ENCODE peak calls at places on chromosomes 12 and 14, in five cellular contexts. Z, U, C, I and T are unnamed samples. For H3K4me1, the result is how much of the 10 kb centered on the place peaks cover.

GRCh38 chr12:104951759-104952509 is 6.2 kb downstream of the SLC41A2 start:
- DNase-seq in I (no peak), C (no peak), U (no peak), Z (no peak), T (no peak)

GRCh38 chr12:59382678-59383425 is 213.0 kb upstream of the SLC16A7 start:
- DNase-seq in Z (no peak), I (no peak), C (no peak), U (no peak), T (no peak)

GRCh38 chr14:35339761-35340406 is 47.7 kb downstream of the PSMA6 start:
- DNase-seq in Z (no peak), U (no peak), I (no peak), C (no peak), T (no peak)

GRCh38 chr12:53053223-53054111 is 3.6 kb downstream of the TNS2 start:
- DNase-seq in U (no peak), Z (peak), I (peak), C (peak), T (no peak)

GRCh38 chr12:25151476-25151875 is 43.5 kb downstream of the DNAI7 start:
- DNase-seq in U (peak), I (peak), Z (no peak), C (peak), T (peak)

GRCh38 chr12:26143291-26143690 is 18.5 kb upstream of the BHLHE41 start:
- DNase-seq in I (no peak), Z (no peak), U (no peak), C (no peak), T (no peak)

GRCh38 chr12:120652671-120653435 is 12.4 kb downstream of the CABP1 start:
- DNase-seq in I (no peak), Z (no peak), C (no peak), U (no peak), T (no peak)

GRCh38 chr12:64120568-64120967 is 101.5 kb downstream of the KICS2 start:
- DNase-seq in C (no peak), I (no peak), U (no peak), Z (no peak), T (no peak)

GRCh38 chr14:69610859-69611263 is 535 bp upstream of the SUSD6 start:
- DNase-seq in I (no peak), Z (no peak), C (no peak), U (no peak), T (no peak)

GRCh38 chr14:31320922-31321779 is 99.2 kb downstream of the HEATR5A start:
- DNase-seq in C (no peak), U (no peak), I (no peak), Z (no peak), T (no peak)

GRCh38 chr12:121331268-121331667 is 20.9 kb downstream of the ANAPC5 start:
- DNase-seq in C (no peak), I (no peak), Z (no peak), U (no peak), T (no peak)

GRCh38 chr14:96051642-96052540 is 12.7 kb downstream of the C14orf132 start:
- DNase-seq in I (no peak), C (peak), Z (peak), U (no peak), T (no peak)

GRCh38 chr12:49357099-49357678 is 10.1 kb upstream of the SPATS2 start:
- DNase-seq in C (peak), U (peak), I (no peak), Z (no peak), T (peak)

GRCh38 chr12:7555752-7556151 is 52.2 kb upstream of the CD163 start:
- DNase-seq in C (no peak), U (peak), Z (no peak), I (no peak), T (peak)

GRCh38 chr12:65824314-65824563 is at the start of gene HMGA2:
- DNase-seq in C (no peak), I (peak), U (no peak), Z (no peak), T (no peak)

GRCh38 chr14:49972840-49973239 is 80.0 kb downstream of the ARF6 start:
- DNase-seq in Z (peak), C (peak), I (peak), U (peak), T (peak)

GRCh38 chr14:74065746-74066575 is 18.3 kb downstream of the ALDH6A1 start:
- DNase-seq in I (no peak), Z (no peak), C (no peak), U (no peak), T (no peak)

GRCh38 chr12:115507951-115508722 is 769.4 kb downstream of the MED13L start:
- DNase-seq in U (no peak), C (no peak), Z (peak), I (no peak), T (peak)

GRCh38 chr12:29688914-29689313 is 94.8 kb downstream of the TMTC1 start:
- DNase-seq in Z (no peak), U (no peak), C (no peak), I (no peak), T (no peak)

GRCh38 chr12:22190-22529 is 44.4 kb upstream of the IQSEC3 start:
- DNase-seq in C (no peak), I (no peak), Z (peak), U (no peak), T (peak)

GRCh38 chr12:130775953-130776856 is 60.1 kb upstream of the RIMBP2 start:
- DNase-seq in C (peak), I (peak), U (peak), Z (peak), T (peak)

GRCh38 chr12:122944588-122944987 is 21.7 kb downstream of the ABCB9 start:
- DNase-seq in U (no peak), Z (peak), I (no peak), C (peak), T (peak)

GRCh38 chr14:95287176-95287754 is 32.4 kb downstream of the CLMN start:
- DNase-seq in I (no peak), C (no peak), Z (no peak), U (no peak), T (no peak)

GRCh38 chr12:123131879-123132402 is 18.9 kb downstream of the PITPNM2 start:
- DNase-seq in Z (no peak), I (no peak), C (no peak), U (no peak), T (peak)

GRCh38 chr12:131912526-131913274 is 16.4 kb upstream of the PUS1 start:
- DNase-seq in I (peak), Z (peak), C (peak), U (peak), T (no peak)

GRCh38 chr12:131910302-131911110 is 16.1 kb downstream of the ULK1 start:
- DNase-seq in Z (no peak), I (no peak), U (peak), C (no peak), T (no peak)

GRCh38 chr12:131911851-131912525 is 17.1 kb upstream of the PUS1 start:
- DNase-seq in Z (no peak), I (no peak), C (no peak), U (no peak), T (no peak)

GRCh38 chr12:131909596-131910219 is 15.3 kb downstream of the ULK1 start:
- DNase-seq in C (no peak), Z (no peak), U (no peak), I (no peak), T (no peak)

DNA sequence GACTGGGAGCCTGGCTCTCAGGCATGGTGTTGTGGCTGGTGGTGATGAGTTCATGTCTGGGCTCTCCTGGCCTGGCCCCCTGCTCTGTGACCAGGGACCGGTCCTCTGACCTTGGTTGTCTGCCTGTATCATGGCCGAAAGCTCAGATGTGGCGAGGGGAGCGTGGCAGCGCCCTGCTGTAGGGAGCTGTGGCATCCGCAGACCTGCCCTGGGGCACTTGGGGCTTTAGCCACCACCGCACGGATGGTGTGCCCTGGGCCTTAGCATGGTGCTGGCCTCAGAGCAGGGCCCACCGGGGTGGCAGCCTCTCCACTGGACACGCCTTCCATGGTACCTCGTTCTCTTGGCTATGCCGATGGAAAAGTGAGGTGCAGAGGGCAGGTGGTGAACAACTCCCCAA is 16.8 kb downstream of the ULK1 start:
- DNase-seq in I (no peak), Z (no peak), U (no peak), C (no peak), T (no peak)
- H3K4me3 ChIP-seq in I (no peak), Z (no peak), U (no peak), C (no peak), T (no peak)

GRCh38 chr14:52876806-52877205 is 74.0 kb downstream of the FERMT2 start:
- DNase-seq in C (no peak), I (no peak), Z (no peak), U (no peak), T (no peak)
- H3K27ac ChIP-seq in C (no peak), I (peak), Z (no peak), U (no peak), T (no peak)

GRCh38 chr14:60648169-60648933 is 926 bp downstream of the SIX1 start:
- DNase-seq in Z (no peak), I (peak), U (peak), C (peak), T (peak)
- H3K4me1 ChIP-seq in Z (half or more), I (under half), U (under half), C (under half), T (under half)

DNA sequence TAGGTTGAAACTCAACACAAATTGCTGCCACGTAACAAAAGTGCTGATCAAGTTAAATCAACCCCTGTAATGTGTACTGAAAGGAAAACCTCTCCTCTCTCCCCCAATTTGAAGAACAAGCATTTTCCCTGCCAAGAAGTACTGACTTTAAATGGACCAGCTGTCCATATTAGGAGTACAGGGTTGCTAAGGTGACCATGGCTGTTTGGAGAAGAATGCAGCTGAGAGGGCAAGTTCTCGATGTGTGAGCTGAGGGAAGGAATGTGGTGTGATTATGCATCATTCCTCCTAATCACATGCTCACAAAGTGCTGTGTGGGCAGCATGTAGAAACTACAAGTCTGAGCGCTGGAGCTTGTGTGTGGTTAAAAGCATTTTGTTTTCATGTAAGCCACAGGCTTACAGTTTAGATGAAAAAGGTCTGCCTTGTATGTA is 50.9 kb upstream of the CCT2 start:
- DNase-seq in Z (peak), I (peak), C (peak), U (peak), T (peak)
- H3K4me3 ChIP-seq in Z (no peak), I (peak), C (no peak), U (no peak), T (no peak)

GRCh38 chr12:108675792-108676191 is 42.1 kb upstream of the SELPLG start:
- DNase-seq in Z (no peak), I (no peak), C (no peak), U (no peak), T (no peak)

GRCh38 chr12:108677381-108677780 is 43.7 kb upstream of the SELPLG start:
- DNase-seq in Z (no peak), I (no peak), C (no peak), U (no peak), T (no peak)

GRCh38 chr12:108681317-108681716 is 47.6 kb upstream of the SELPLG start:
- DNase-seq in U (no peak), C (no peak), Z (no peak), I (no peak), T (no peak)

GRCh38 chr12:108679282-108679681 is 45.6 kb upstream of the SELPLG start:
- DNase-seq in Z (no peak), C (no peak), I (no peak), U (no peak), T (no peak)

GRCh38 chr12:108678070-108678730 is 44.5 kb upstream of the SELPLG start:
- DNase-seq in C (no peak), U (no peak), Z (no peak), I (no peak), T (no peak)
- H3K27ac ChIP-seq in C (no peak), U (no peak), Z (no peak), I (peak), T (no peak)

DNA sequence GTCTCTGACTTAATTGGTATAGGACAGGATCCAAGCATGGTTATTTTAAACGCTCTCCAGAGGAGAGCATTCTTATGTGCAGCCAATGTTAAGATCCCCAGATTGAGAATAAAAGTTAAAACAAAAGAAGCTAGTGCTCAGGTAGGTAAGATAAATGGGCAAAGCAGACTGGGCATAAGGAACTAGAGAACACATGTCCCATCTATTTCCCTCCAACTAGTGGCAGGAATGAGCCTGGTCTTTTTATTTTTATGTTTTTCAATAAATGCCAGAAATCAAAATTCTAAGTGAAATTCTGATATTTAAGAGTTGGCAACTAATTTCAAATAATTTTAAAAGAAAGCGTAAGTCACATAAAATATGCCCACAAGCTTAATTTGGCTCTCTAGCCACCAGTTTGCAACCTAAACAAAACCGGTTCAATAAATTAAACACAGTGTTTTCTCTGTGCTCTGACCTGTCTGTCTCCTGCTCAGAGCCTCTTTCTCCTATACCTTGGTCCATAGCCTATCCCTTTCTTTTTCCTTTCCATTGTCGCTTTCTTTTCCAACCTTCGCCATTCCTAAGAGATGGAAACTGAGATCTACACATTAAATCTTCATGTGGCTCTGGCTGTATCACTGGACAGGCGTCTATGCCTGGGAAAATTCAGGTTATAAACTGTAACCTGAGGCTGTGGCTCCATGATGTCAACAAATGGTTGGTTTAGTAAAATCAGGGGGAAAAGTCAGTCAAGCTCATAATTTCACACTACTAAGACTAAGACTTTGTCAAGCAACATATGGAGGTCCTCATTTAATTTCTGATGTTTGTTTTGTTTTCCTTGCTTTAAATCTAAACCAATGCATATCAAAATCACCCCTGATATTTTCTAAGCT is 5.5 kb downstream of the SLC38A1 start:
- DNase-seq in Z (no peak), U (no peak), I (no peak), C (no peak), T (peak)
- H3K4me1 ChIP-seq in Z (half or more), U (under half), I (half or more), C (half or more), T (half or more)

DNA sequence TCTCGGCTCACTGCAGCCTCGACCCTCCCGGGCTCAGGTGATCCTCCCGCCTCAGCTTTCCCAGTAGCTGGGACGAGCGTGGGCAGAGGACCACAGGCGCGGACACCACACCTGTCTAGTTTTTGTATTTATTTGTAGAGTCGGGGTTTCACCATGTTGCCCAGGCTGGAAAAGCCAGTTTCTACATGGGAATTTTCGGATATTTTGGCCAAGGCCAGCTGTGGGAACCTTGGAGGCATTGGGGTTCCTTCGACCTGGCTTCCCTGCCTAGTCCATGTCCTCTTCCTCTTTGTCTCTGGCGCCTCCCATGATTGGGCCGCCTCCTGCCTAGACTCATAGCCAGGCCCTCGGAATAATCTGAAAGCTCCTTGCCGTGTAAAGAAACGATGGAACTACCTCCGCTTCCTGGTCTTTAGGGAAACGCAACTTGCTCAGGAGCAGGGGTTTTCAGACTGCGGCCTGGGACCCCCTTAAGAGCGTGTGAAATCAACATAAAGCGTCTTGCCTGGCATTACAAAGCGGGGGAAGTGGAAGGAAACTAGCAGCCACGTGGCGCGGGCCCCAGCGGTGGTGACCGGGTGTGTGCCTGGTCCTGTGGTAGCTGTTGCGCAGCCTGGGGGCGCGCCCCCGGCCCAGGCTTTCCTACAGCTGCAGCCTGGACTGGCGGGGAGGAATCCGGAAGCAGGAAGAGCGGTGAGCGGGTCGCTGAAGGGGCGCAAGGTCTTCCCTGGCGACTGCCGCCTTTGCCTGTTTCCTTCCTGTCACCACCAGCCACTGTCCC is 1.4 kb upstream of the HSP90AA1 start:
- DNase-seq in C (no peak), U (no peak), Z (no peak), I (peak), T (no peak)
- H3K4me3 ChIP-seq in C (peak), U (peak), Z (no peak), I (peak), T (peak)